ENCODE peak calls at places on chromosomes 1 and 21, in six cellular contexts. One of them, this sample, is unnamed. For H3K36me3, the result is how much of the 10 kb centered on the place peaks cover.

GRCh38 chr1:64973061-64973647 is 6.8 kb upstream of the JAK1 start:
- DNase-seq in HCT116: no peak
- DNase-seq in breast epithelium: no peak
- DNase-seq in sigmoid colon: no peak
- DNase-seq in spleen: no peak
- DNase-seq in endothelial cell of umbilical vein: no peak
- DNase-seq in this sample: no peak

GRCh38 chr1:113659010-113659409 is 100.3 kb downstream of the PHTF1 start:
- DNase-seq in HCT116: no peak
- DNase-seq in endothelial cell of umbilical vein: peak
- DNase-seq in spleen: no peak
- DNase-seq in sigmoid colon: no peak
- DNase-seq in breast epithelium: no peak
- DNase-seq in this sample: no peak

GRCh38 chr21:46668381-46668780 is 32.9 kb downstream of the PRMT2 start:
- DNase-seq in sigmoid colon: no peak
- DNase-seq in breast epithelium: no peak
- DNase-seq in endothelial cell of umbilical vein: no peak
- DNase-seq in HCT116: no peak
- DNase-seq in spleen: no peak
- DNase-seq in this sample: no peak

GRCh38 chr1:109925159-109925990 is 14.7 kb downstream of the CSF1 start:
- DNase-seq in breast epithelium: no peak
- DNase-seq in spleen: no peak
- DNase-seq in sigmoid colon: no peak
- DNase-seq in endothelial cell of umbilical vein: no peak
- DNase-seq in HCT116: no peak
- DNase-seq in this sample: no peak

GRCh38 chr1:205775717-205776056 is 405 bp upstream of the RAB29 start:
- DNase-seq in spleen: no peak
- DNase-seq in HCT116: no peak
- DNase-seq in endothelial cell of umbilical vein: peak
- DNase-seq in sigmoid colon: no peak
- DNase-seq in breast epithelium: no peak
- DNase-seq in this sample: no peak

GRCh38 chr1:25009675-25010262 is 79.7 kb upstream of the RUNX3 start:
- DNase-seq in endothelial cell of umbilical vein: no peak
- DNase-seq in breast epithelium: no peak
- DNase-seq in sigmoid colon: no peak
- DNase-seq in spleen: no peak
- DNase-seq in HCT116: no peak
- DNase-seq in this sample: no peak

GRCh38 chr1:41557751-41558455 is 73.4 kb upstream of the EDN2 start:
- DNase-seq in breast epithelium: no peak
- DNase-seq in endothelial cell of umbilical vein: no peak
- DNase-seq in sigmoid colon: no peak
- DNase-seq in HCT116: no peak
- DNase-seq in spleen: no peak
- DNase-seq in this sample: no peak

GRCh38 chr21:41254090-41254700 is 62.4 kb upstream of the FAM3B start:
- DNase-seq in spleen: no peak
- DNase-seq in breast epithelium: no peak
- DNase-seq in HCT116: no peak
- DNase-seq in sigmoid colon: no peak
- DNase-seq in endothelial cell of umbilical vein: peak
- DNase-seq in this sample: no peak

GRCh38 chr21:36647279-36648093 is 51.4 kb upstream of the SIM2 start:
- DNase-seq in spleen: no peak
- DNase-seq in breast epithelium: no peak
- DNase-seq in endothelial cell of umbilical vein: peak
- DNase-seq in sigmoid colon: no peak
- DNase-seq in HCT116: no peak
- DNase-seq in this sample: peak

GRCh38 chr21:25176637-25177412 is 430.5 kb downstream of the MRPL39 start:
- DNase-seq in sigmoid colon: no peak
- DNase-seq in HCT116: no peak
- DNase-seq in breast epithelium: no peak
- DNase-seq in endothelial cell of umbilical vein: no peak
- DNase-seq in spleen: no peak
- DNase-seq in this sample: no peak

GRCh38 chr1:212270564-212270963 is 14.6 kb upstream of the PPP2R5A start:
- DNase-seq in spleen: no peak
- DNase-seq in HCT116: no peak
- DNase-seq in endothelial cell of umbilical vein: no peak
- DNase-seq in breast epithelium: no peak
- DNase-seq in sigmoid colon: no peak
- DNase-seq in this sample: no peak

GRCh38 chr1:119742193-119742592 is 26.5 kb downstream of the HMGCS2 start:
- DNase-seq in breast epithelium: no peak
- DNase-seq in HCT116: no peak
- DNase-seq in sigmoid colon: no peak
- DNase-seq in spleen: no peak
- DNase-seq in endothelial cell of umbilical vein: no peak
- DNase-seq in this sample: no peak

GRCh38 chr1:43238104-43238503 is 31.7 kb upstream of the TMEM125 start:
- DNase-seq in endothelial cell of umbilical vein: peak
- DNase-seq in spleen: no peak
- DNase-seq in sigmoid colon: no peak
- DNase-seq in breast epithelium: peak
- DNase-seq in HCT116: peak
- DNase-seq in this sample: peak

GRCh38 chr1:231590453-231591198 is 36.0 kb upstream of the DISC1 start:
- DNase-seq in breast epithelium: no peak
- DNase-seq in endothelial cell of umbilical vein: peak
- DNase-seq in HCT116: peak
- DNase-seq in spleen: no peak
- DNase-seq in sigmoid colon: peak
- DNase-seq in this sample: peak

GRCh38 chr1:11524465-11525150 is 45.7 kb downstream of the DISP3 start:
- DNase-seq in endothelial cell of umbilical vein: no peak
- DNase-seq in spleen: no peak
- DNase-seq in sigmoid colon: peak
- DNase-seq in HCT116: no peak
- DNase-seq in breast epithelium: peak
- DNase-seq in this sample: no peak

GRCh38 chr1:106924360-106924759 is 132.1 kb upstream of the PRMT6 start:
- DNase-seq in endothelial cell of umbilical vein: no peak
- DNase-seq in spleen: no peak
- DNase-seq in HCT116: no peak
- DNase-seq in sigmoid colon: no peak
- DNase-seq in breast epithelium: no peak
- DNase-seq in this sample: no peak

GRCh38 chr1:202987922-202988583 is 19.1 kb upstream of the TMEM183A start:
- DNase-seq in HCT116: no peak
- DNase-seq in sigmoid colon: no peak
- DNase-seq in endothelial cell of umbilical vein: no peak
- DNase-seq in breast epithelium: no peak
- DNase-seq in spleen: no peak
- DNase-seq in this sample: no peak

GRCh38 chr1:97340951-97341350 is 579.9 kb downstream of the DPYD start:
- DNase-seq in spleen: no peak
- DNase-seq in endothelial cell of umbilical vein: no peak
- DNase-seq in sigmoid colon: no peak
- DNase-seq in breast epithelium: no peak
- DNase-seq in HCT116: no peak
- DNase-seq in this sample: no peak

GRCh38 chr21:45302082-45303061 is 14.7 kb upstream of the POFUT2 start:
- DNase-seq in endothelial cell of umbilical vein: peak
- DNase-seq in breast epithelium: no peak
- DNase-seq in sigmoid colon: peak
- DNase-seq in spleen: peak
- DNase-seq in HCT116: no peak
- DNase-seq in this sample: peak

GRCh38 chr1:43367904-43368645 is at the start of gene ELOVL1:
- DNase-seq in endothelial cell of umbilical vein: peak
- DNase-seq in sigmoid colon: peak
- DNase-seq in breast epithelium: peak
- DNase-seq in spleen: peak
- DNase-seq in HCT116: peak
- DNase-seq in this sample: peak

GRCh38 chr1:7705048-7705907 is 65.8 kb upstream of the VAMP3 start:
- DNase-seq in endothelial cell of umbilical vein: no peak
- DNase-seq in HCT116: no peak
- DNase-seq in spleen: peak
- DNase-seq in sigmoid colon: peak
- DNase-seq in breast epithelium: no peak
- DNase-seq in this sample: peak

GRCh38 chr1:1630965-1631792 is 794 bp upstream of the MMP23B start:
- DNase-seq in sigmoid colon: peak
- DNase-seq in endothelial cell of umbilical vein: no peak
- DNase-seq in spleen: peak
- DNase-seq in breast epithelium: no peak
- DNase-seq in HCT116: no peak
- DNase-seq in this sample: peak

GRCh38 chr1:206935491-206936067 is 10.7 kb downstream of the PIGR start:
- DNase-seq in breast epithelium: no peak
- DNase-seq in spleen: no peak
- DNase-seq in endothelial cell of umbilical vein: peak
- DNase-seq in sigmoid colon: no peak
- DNase-seq in HCT116: no peak
- DNase-seq in this sample: peak

GRCh38 chr1:26358411-26359384 is 4.8 kb upstream of the CRYBG2 start:
- DNase-seq in breast epithelium: no peak
- DNase-seq in sigmoid colon: no peak
- DNase-seq in HCT116: peak
- DNase-seq in spleen: no peak
- DNase-seq in endothelial cell of umbilical vein: no peak
- DNase-seq in this sample: peak

GRCh38 chr1:1402081-1402900 is 3.2 kb upstream of the CCNL2 start:
- DNase-seq in spleen: no peak
- DNase-seq in sigmoid colon: no peak
- DNase-seq in HCT116: peak
- DNase-seq in breast epithelium: no peak
- DNase-seq in endothelial cell of umbilical vein: peak
- DNase-seq in this sample: no peak

GRCh38 chr1:110975265-110975664 is 11.5 kb upstream of the LRIF1 start:
- DNase-seq in HCT116: no peak
- DNase-seq in spleen: no peak
- DNase-seq in breast epithelium: no peak
- DNase-seq in endothelial cell of umbilical vein: no peak
- DNase-seq in sigmoid colon: no peak
- DNase-seq in this sample: no peak

GRCh38 chr1:93194231-93194630 is 13.7 kb downstream of the CCDC18 start:
- DNase-seq in HCT116: no peak
- DNase-seq in breast epithelium: no peak
- DNase-seq in spleen: no peak
- DNase-seq in sigmoid colon: no peak
- DNase-seq in endothelial cell of umbilical vein: no peak
- DNase-seq in this sample: no peak

GRCh38 chr21:35390013-35390776 is 341.1 kb upstream of the RUNX1 start:
- DNase-seq in spleen: no peak
- DNase-seq in breast epithelium: no peak
- DNase-seq in HCT116: no peak
- DNase-seq in sigmoid colon: peak
- DNase-seq in endothelial cell of umbilical vein: peak
- DNase-seq in this sample: peak

GRCh38 chr1:26784023-26784871 is 3.5 kb upstream of the PIGV start:
- DNase-seq in spleen: no peak
- DNase-seq in sigmoid colon: peak
- DNase-seq in HCT116: no peak
- DNase-seq in endothelial cell of umbilical vein: peak
- DNase-seq in breast epithelium: no peak
- DNase-seq in this sample: peak

GRCh38 chr21:45640001-45640887 is 3.3 kb upstream of the PCBP3 start:
- DNase-seq in breast epithelium: no peak
- DNase-seq in sigmoid colon: no peak
- DNase-seq in spleen: no peak
- DNase-seq in endothelial cell of umbilical vein: no peak
- DNase-seq in HCT116: no peak
- DNase-seq in this sample: no peak

GRCh38 chr1:179867493-179868330 is 9.9 kb downstream of the TOR1AIP2 start:
- DNase-seq in endothelial cell of umbilical vein: peak
- DNase-seq in sigmoid colon: no peak
- DNase-seq in breast epithelium: no peak
- DNase-seq in spleen: no peak
- DNase-seq in HCT116: no peak
- DNase-seq in this sample: peak

GRCh38 chr1:154863702-154864174 is 6.3 kb downstream of the KCNN3 start:
- DNase-seq in sigmoid colon: no peak
- DNase-seq in HCT116: peak
- DNase-seq in spleen: no peak
- DNase-seq in endothelial cell of umbilical vein: no peak
- DNase-seq in breast epithelium: no peak
- DNase-seq in this sample: peak

GRCh38 chr1:204041232-204041767 is 31.6 kb upstream of the SOX13 start:
- DNase-seq in HCT116: no peak
- DNase-seq in spleen: no peak
- DNase-seq in endothelial cell of umbilical vein: no peak
- DNase-seq in sigmoid colon: no peak
- DNase-seq in breast epithelium: no peak
- DNase-seq in this sample: no peak

GRCh38 chr21:43364261-43364510 is 62.7 kb downstream of the SIK1 start:
- DNase-seq in spleen: no peak
- DNase-seq in HCT116: no peak
- DNase-seq in endothelial cell of umbilical vein: no peak
- DNase-seq in breast epithelium: no peak
- DNase-seq in sigmoid colon: no peak
- DNase-seq in this sample: no peak
- TF ChIP-seq CTCF in spleen: no peak
- TF ChIP-seq CTCF in HCT116: no peak
- TF ChIP-seq CTCF in endothelial cell of umbilical vein: no peak
- TF ChIP-seq CTCF in breast epithelium: no peak
- TF ChIP-seq CTCF in sigmoid colon: no peak
- TF ChIP-seq CTCF in this sample: no peak

GRCh38 chr1:6083801-6084467 is 38.2 kb downstream of the KCNAB2 start:
- DNase-seq in HCT116: no peak
- DNase-seq in sigmoid colon: no peak
- DNase-seq in spleen: no peak
- DNase-seq in endothelial cell of umbilical vein: no peak
- DNase-seq in breast epithelium: no peak
- DNase-seq in this sample: no peak
- TF ChIP-seq POLR2AphosphoS5 in HCT116: no peak
- TF ChIP-seq POLR2AphosphoS5 in sigmoid colon: no peak
- TF ChIP-seq POLR2AphosphoS5 in spleen: no peak
- TF ChIP-seq POLR2AphosphoS5 in endothelial cell of umbilical vein: no peak
- TF ChIP-seq POLR2AphosphoS5 in breast epithelium: no peak
- TF ChIP-seq POLR2AphosphoS5 in this sample: no peak

DNA sequence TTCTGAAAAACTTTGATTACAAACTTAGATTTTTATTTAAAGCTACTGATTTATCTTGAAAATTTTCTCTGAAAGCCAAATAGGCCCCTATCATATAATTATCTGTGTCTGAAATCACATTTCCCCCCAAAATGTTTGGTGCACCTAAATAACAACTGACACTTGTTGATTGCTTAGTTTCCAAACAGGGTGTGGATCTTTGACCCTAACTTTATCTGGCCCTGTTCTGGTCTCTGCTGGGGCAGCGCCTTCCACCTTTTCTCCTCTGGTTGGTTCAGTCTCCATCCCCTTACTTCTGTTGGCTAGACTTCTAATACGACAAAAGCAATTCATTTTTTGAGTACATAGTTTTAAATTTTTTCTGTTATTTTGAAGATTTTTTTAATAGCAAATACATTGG is 10.2 kb upstream of the OTUD7B start:
- DNase-seq in endothelial cell of umbilical vein: no peak
- DNase-seq in breast epithelium: no peak
- DNase-seq in HCT116: no peak
- DNase-seq in sigmoid colon: no peak
- DNase-seq in spleen: no peak
- DNase-seq in this sample: no peak
- H3K36me3 ChIP-seq in endothelial cell of umbilical vein: under half
- H3K36me3 ChIP-seq in breast epithelium: under half
- H3K36me3 ChIP-seq in HCT116: under half
- H3K36me3 ChIP-seq in sigmoid colon: under half
- H3K36me3 ChIP-seq in spleen: under half
- H3K36me3 ChIP-seq in this sample: under half

GRCh38 chr1:153032677-153033308 is 1.8 kb downstream of the SPRR1B start:
- DNase-seq in HCT116: peak
- DNase-seq in breast epithelium: no peak
- DNase-seq in endothelial cell of umbilical vein: peak
- DNase-seq in spleen: no peak
- DNase-seq in sigmoid colon: no peak
- DNase-seq in this sample: no peak
- TF ChIP-seq CTCF in HCT116: peak
- TF ChIP-seq CTCF in breast epithelium: no peak
- TF ChIP-seq CTCF in endothelial cell of umbilical vein: no peak
- TF ChIP-seq CTCF in spleen: no peak
- TF ChIP-seq CTCF in sigmoid colon: no peak
- TF ChIP-seq CTCF in this sample: no peak

This sample was measured in stomach.